ENCODE peak calls at places on chromosome 21, in seven cellular contexts. One of them, this sample, is unnamed.

GRCh38 chr21:42544544-42544943 is 30.9 kb downstream of the SLC37A1 start:
- DNase-seq in naive B cell: no peak
- DNase-seq in SK-N-MC: no peak
- DNase-seq in IMR-90: no peak
- DNase-seq in RPMI7951: no peak
- DNase-seq in hepatic stellate cell: no peak
- DNase-seq in T-helper 2 cell: no peak
- DNase-seq in this sample: no peak

GRCh38 chr21:46500224-46500861 is 41.7 kb downstream of the DIP2A start:
- DNase-seq in naive B cell: no peak
- DNase-seq in SK-N-MC: peak
- DNase-seq in IMR-90: peak
- DNase-seq in RPMI7951: peak
- DNase-seq in hepatic stellate cell: peak
- DNase-seq in T-helper 2 cell: no peak
- DNase-seq in this sample: no peak

GRCh38 chr21:44532165-44532564 is 7.8 kb downstream of the KRTAP10-1 start:
- DNase-seq in naive B cell: no peak
- DNase-seq in SK-N-MC: no peak
- DNase-seq in IMR-90: no peak
- DNase-seq in RPMI7951: no peak
- DNase-seq in hepatic stellate cell: no peak
- DNase-seq in T-helper 2 cell: no peak
- DNase-seq in this sample: no peak

GRCh38 chr21:25887166-25887565 is 152.4 kb downstream of the GABPA start:
- DNase-seq in naive B cell: no peak
- DNase-seq in SK-N-MC: no peak
- DNase-seq in IMR-90: no peak
- DNase-seq in RPMI7951: no peak
- DNase-seq in hepatic stellate cell: no peak
- DNase-seq in T-helper 2 cell: no peak
- DNase-seq in this sample: no peak

GRCh38 chr21:21187579-21187978 is 189.4 kb downstream of the NCAM2 start:
- DNase-seq in naive B cell: no peak
- DNase-seq in SK-N-MC: no peak
- DNase-seq in IMR-90: peak
- DNase-seq in RPMI7951: no peak
- DNase-seq in hepatic stellate cell: no peak
- DNase-seq in T-helper 2 cell: no peak
- DNase-seq in this sample: no peak

GRCh38 chr21:45412909-45413581 is 8.1 kb downstream of the COL18A1 start:
- DNase-seq in naive B cell: no peak
- DNase-seq in SK-N-MC: no peak
- DNase-seq in IMR-90: no peak
- DNase-seq in RPMI7951: no peak
- DNase-seq in hepatic stellate cell: no peak
- DNase-seq in T-helper 2 cell: no peak
- DNase-seq in this sample: no peak

GRCh38 chr21:31986035-31986856 is 113.4 kb downstream of the HUNK start:
- DNase-seq in naive B cell: no peak
- DNase-seq in SK-N-MC: no peak
- DNase-seq in IMR-90: no peak
- DNase-seq in RPMI7951: no peak
- DNase-seq in hepatic stellate cell: no peak
- DNase-seq in T-helper 2 cell: no peak
- DNase-seq in this sample: no peak

GRCh38 chr21:27771938-27772505 is 805.1 kb upstream of the ADAMTS5 start:
- DNase-seq in naive B cell: no peak
- DNase-seq in SK-N-MC: no peak
- DNase-seq in IMR-90: no peak
- DNase-seq in RPMI7951: no peak
- DNase-seq in hepatic stellate cell: no peak
- DNase-seq in T-helper 2 cell: no peak
- DNase-seq in this sample: no peak

GRCh38 chr21:44364151-44365053 is 11.0 kb downstream of the TRPM2 start:
- DNase-seq in naive B cell: no peak
- DNase-seq in SK-N-MC: no peak
- DNase-seq in IMR-90: no peak
- DNase-seq in RPMI7951: no peak
- DNase-seq in hepatic stellate cell: no peak
- DNase-seq in T-helper 2 cell: no peak
- DNase-seq in this sample: no peak

GRCh38 chr21:15795533-15795932 is 65.8 kb downstream of the USP25 start:
- DNase-seq in naive B cell: no peak
- DNase-seq in SK-N-MC: no peak
- DNase-seq in IMR-90: no peak
- DNase-seq in RPMI7951: no peak
- DNase-seq in hepatic stellate cell: no peak
- DNase-seq in T-helper 2 cell: no peak
- DNase-seq in this sample: no peak

GRCh38 chr21:38351961-38352521 is 95.2 kb downstream of the KCNJ15 start:
- DNase-seq in naive B cell: no peak
- DNase-seq in SK-N-MC: no peak
- DNase-seq in IMR-90: peak
- DNase-seq in RPMI7951: peak
- DNase-seq in hepatic stellate cell: peak
- DNase-seq in T-helper 2 cell: no peak
- DNase-seq in this sample: no peak

GRCh38 chr21:18384771-18385170 is 18.8 kb downstream of the TMPRSS15 start:
- DNase-seq in naive B cell: no peak
- DNase-seq in SK-N-MC: no peak
- DNase-seq in IMR-90: no peak
- DNase-seq in RPMI7951: peak
- DNase-seq in hepatic stellate cell: no peak
- DNase-seq in T-helper 2 cell: no peak
- DNase-seq in this sample: no peak

GRCh38 chr21:44377201-44377921 is 23.9 kb downstream of the TRPM2 start:
- DNase-seq in naive B cell: no peak
- DNase-seq in SK-N-MC: no peak
- DNase-seq in IMR-90: no peak
- DNase-seq in RPMI7951: no peak
- DNase-seq in hepatic stellate cell: no peak
- DNase-seq in T-helper 2 cell: no peak
- DNase-seq in this sample: no peak

GRCh38 chr21:44530221-44530902 is 9.6 kb downstream of the KRTAP10-1 start:
- DNase-seq in naive B cell: no peak
- DNase-seq in SK-N-MC: no peak
- DNase-seq in IMR-90: no peak
- DNase-seq in RPMI7951: no peak
- DNase-seq in hepatic stellate cell: no peak
- DNase-seq in T-helper 2 cell: no peak
- DNase-seq in this sample: no peak

GRCh38 chr21:42160111-42160949 is 58.6 kb upstream of the ABCG1 start:
- DNase-seq in naive B cell: no peak
- DNase-seq in SK-N-MC: no peak
- DNase-seq in IMR-90: no peak
- DNase-seq in RPMI7951: no peak
- DNase-seq in hepatic stellate cell: no peak
- DNase-seq in T-helper 2 cell: no peak
- DNase-seq in this sample: no peak

GRCh38 chr21:27448960-27449359 is 482.1 kb upstream of the ADAMTS5 start:
- DNase-seq in naive B cell: no peak
- DNase-seq in SK-N-MC: no peak
- DNase-seq in IMR-90: no peak
- DNase-seq in RPMI7951: no peak
- DNase-seq in hepatic stellate cell: no peak
- DNase-seq in T-helper 2 cell: no peak
- DNase-seq in this sample: no peak

GRCh38 chr21:42939581-42940413 is 14.4 kb upstream of the ERVH48-1 start:
- DNase-seq in naive B cell: no peak
- DNase-seq in SK-N-MC: peak
- DNase-seq in IMR-90: peak
- DNase-seq in RPMI7951: peak
- DNase-seq in hepatic stellate cell: peak
- DNase-seq in T-helper 2 cell: no peak
- DNase-seq in this sample: no peak

GRCh38 chr21:27246741-27247140 is 279.9 kb upstream of the ADAMTS5 start:
- DNase-seq in naive B cell: no peak
- DNase-seq in SK-N-MC: no peak
- DNase-seq in IMR-90: peak
- DNase-seq in RPMI7951: peak
- DNase-seq in hepatic stellate cell: peak
- DNase-seq in T-helper 2 cell: no peak
- DNase-seq in this sample: no peak

GRCh38 chr21:39720126-39720778 is 24.7 kb upstream of the IGSF5 start:
- DNase-seq in naive B cell: no peak
- DNase-seq in SK-N-MC: no peak
- DNase-seq in IMR-90: no peak
- DNase-seq in RPMI7951: peak
- DNase-seq in hepatic stellate cell: no peak
- DNase-seq in T-helper 2 cell: no peak
- DNase-seq in this sample: no peak

GRCh38 chr21:15631342-15631741 is 98.4 kb upstream of the USP25 start:
- DNase-seq in naive B cell: no peak
- DNase-seq in SK-N-MC: peak
- DNase-seq in IMR-90: peak
- DNase-seq in RPMI7951: peak
- DNase-seq in hepatic stellate cell: peak
- DNase-seq in T-helper 2 cell: no peak
- DNase-seq in this sample: no peak

GRCh38 chr21:32457360-32457840 is 44.9 kb downstream of the EVA1C start:
- DNase-seq in naive B cell: no peak
- DNase-seq in SK-N-MC: no peak
- DNase-seq in IMR-90: peak
- DNase-seq in RPMI7951: peak
- DNase-seq in hepatic stellate cell: peak
- DNase-seq in T-helper 2 cell: no peak
- DNase-seq in this sample: no peak

GRCh38 chr21:34536820-34537219 is 24.8 kb upstream of the KCNE1 start:
- DNase-seq in naive B cell: no peak
- DNase-seq in SK-N-MC: no peak
- DNase-seq in IMR-90: peak
- DNase-seq in RPMI7951: peak
- DNase-seq in hepatic stellate cell: no peak
- DNase-seq in T-helper 2 cell: no peak
- DNase-seq in this sample: peak

GRCh38 chr21:45161039-45161945 is 86.9 kb downstream of the ADARB1 start:
- DNase-seq in naive B cell: no peak
- DNase-seq in SK-N-MC: no peak
- DNase-seq in IMR-90: no peak
- DNase-seq in RPMI7951: no peak
- DNase-seq in hepatic stellate cell: no peak
- DNase-seq in T-helper 2 cell: no peak
- DNase-seq in this sample: no peak

GRCh38 chr21:43829575-43830119 is 35.4 kb upstream of the AGPAT3 start:
- DNase-seq in naive B cell: no peak
- DNase-seq in SK-N-MC: no peak
- DNase-seq in IMR-90: no peak
- DNase-seq in RPMI7951: peak
- DNase-seq in hepatic stellate cell: no peak
- DNase-seq in T-helper 2 cell: no peak
- DNase-seq in this sample: no peak

GRCh38 chr21:34796518-34797201 is 127.9 kb downstream of the CLIC6 start:
- DNase-seq in naive B cell: no peak
- DNase-seq in SK-N-MC: no peak
- DNase-seq in IMR-90: no peak
- DNase-seq in RPMI7951: peak
- DNase-seq in hepatic stellate cell: no peak
- DNase-seq in T-helper 2 cell: no peak
- DNase-seq in this sample: no peak